ENCODE peak calls at places on chromosomes 7 and 10, in five cellular contexts. D is ovary; A is uterus; K is CD4-positive, alpha-beta memory T cell; V is aorta. S is an unnamed sample.

GRCh38 chr7:34042406-34042805 is 137.1 kb downstream of the BMPER start:
- DNase-seq in K (no peak), A (no peak), D (no peak), V (no peak), S (no peak)

GRCh38 chr7:70726951-70727378 is 405.0 kb upstream of the GALNT17 start:
- DNase-seq in A (no peak), V (no peak), K (no peak), D (no peak), S (no peak)

GRCh38 chr10:126197036-126197543 is 191.2 kb downstream of the ADAM12 start:
- DNase-seq in A (no peak), D (no peak), V (no peak), K (no peak), S (no peak)

GRCh38 chr7:30613366-30614325 is 19.0 kb downstream of the GARS1 start:
- DNase-seq in D (no peak), K (no peak), V (no peak), A (no peak), S (no peak)

GRCh38 chr10:10994360-10994759 is 23.3 kb upstream of the CELF2 start:
- DNase-seq in A (no peak), D (no peak), V (no peak), K (no peak), S (no peak)

GRCh38 chr10:88131561-88132139 is 268.2 kb downstream of the PTEN start:
- DNase-seq in V (peak), D (no peak), K (no peak), A (peak), S (no peak)

GRCh38 chr10:112365014-112365432 is 8.9 kb upstream of the ACSL5 start:
- DNase-seq in V (no peak), D (no peak), K (no peak), A (no peak), S (no peak)

GRCh38 chr7:139753079-139753692 is 24.6 kb downstream of the HIPK2 start:
- DNase-seq in D (no peak), K (no peak), A (no peak), V (no peak), S (no peak)

GRCh38 chr10:119703903-119704508 is 21.8 kb upstream of the INPP5F start:
- DNase-seq in K (no peak), V (no peak), A (no peak), D (no peak), S (no peak)

GRCh38 chr10:95279042-95279820 is 11.6 kb downstream of the PDLIM1 start:
- DNase-seq in K (no peak), D (no peak), V (no peak), A (no peak), S (no peak)

GRCh38 chr10:99756158-99756557 is 24.1 kb downstream of the CUTC start:
- DNase-seq in A (no peak), K (no peak), V (no peak), D (no peak), S (no peak)

GRCh38 chr7:47552631-47553030 is 29.3 kb downstream of the TNS3 start:
- DNase-seq in D (no peak), A (peak), K (no peak), V (no peak), S (no peak)

GRCh38 chr7:75737856-75738603 is 711 bp downstream of the HIP1 start:
- DNase-seq in V (no peak), K (no peak), D (peak), A (no peak), S (no peak)

GRCh38 chr10:43118631-43119415 is 19.4 kb upstream of the CSGALNACT2 start:
- DNase-seq in V (no peak), A (no peak), K (no peak), D (no peak), S (no peak)

GRCh38 chr10:74433993-74434392 is 283.0 kb downstream of the ADK start:
- DNase-seq in K (no peak), V (no peak), A (no peak), D (no peak), S (no peak)

GRCh38 chr7:477626-478220 is 41.9 kb downstream of the PDGFA start:
- DNase-seq in A (no peak), V (peak), D (no peak), K (no peak), S (no peak)

GRCh38 chr10:131972474-131973071 is 9.2 kb downstream of the BNIP3 start:
- DNase-seq in D (peak), A (no peak), V (no peak), K (peak), S (no peak)

GRCh38 chr7:19110778-19111175 is 6.7 kb downstream of the TWIST1 start:
- DNase-seq in A (no peak), D (no peak), K (no peak), V (no peak), S (no peak)
- H3K4me3 ChIP-seq in A (no peak), D (no peak), K (no peak), V (no peak), S (no peak)

DNA sequence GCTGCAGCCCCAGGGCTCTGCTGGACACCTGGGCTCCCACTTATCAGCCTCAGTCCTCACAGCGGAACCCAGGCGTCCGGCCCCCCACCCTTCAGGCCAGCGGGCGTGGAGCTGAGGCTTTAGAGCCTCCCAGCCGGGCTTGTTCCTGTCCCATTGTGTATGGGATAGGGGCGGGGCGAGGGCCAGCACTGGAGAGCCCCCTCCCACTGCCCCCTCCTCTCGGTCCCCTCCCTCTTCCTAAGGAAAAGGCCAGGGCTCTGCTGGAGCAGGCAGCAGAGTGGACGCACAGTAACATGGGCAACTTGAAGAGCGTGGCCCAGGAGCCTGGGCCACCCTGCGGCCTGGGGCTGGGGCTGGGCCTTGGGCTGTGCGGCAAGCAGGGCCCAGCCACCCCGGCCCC is 2.7 kb downstream of the NOS3 start:
- DNase-seq in V (no peak), D (no peak), K (no peak), A (peak), S (no peak)
- H3K4me3 ChIP-seq in V (no peak), D (no peak), K (no peak), A (no peak), S (no peak)

DNA sequence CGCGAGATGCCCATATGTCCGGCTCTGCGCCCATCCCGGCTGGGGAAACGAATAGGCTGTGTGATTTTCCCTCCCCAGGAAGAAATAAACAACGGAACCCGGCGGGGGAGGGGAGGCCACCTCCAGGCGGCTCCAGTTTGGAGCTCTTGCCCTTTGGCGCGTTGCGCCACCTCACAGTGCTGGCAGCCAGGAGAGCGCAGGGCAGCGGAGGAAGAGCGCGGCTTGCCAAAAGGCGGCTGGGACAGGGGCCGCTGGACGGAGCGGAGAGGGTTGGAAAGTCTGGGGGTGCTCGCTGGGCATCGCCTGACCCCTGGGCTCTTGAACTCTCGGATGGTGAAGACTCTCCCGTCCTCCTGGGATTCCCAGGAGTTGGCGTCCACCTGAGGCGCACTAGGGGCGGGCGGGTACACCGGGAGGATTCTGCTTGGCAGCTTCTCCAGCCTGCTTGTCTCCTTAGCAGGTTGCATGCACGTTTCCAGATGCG is 5.3 kb upstream of the NEUROG3 start:
- DNase-seq in K (no peak), V (no peak), A (no peak), D (no peak), S (no peak)
- H3K4me3 ChIP-seq in K (no peak), V (no peak), A (no peak), D (no peak), S (no peak)

DNA sequence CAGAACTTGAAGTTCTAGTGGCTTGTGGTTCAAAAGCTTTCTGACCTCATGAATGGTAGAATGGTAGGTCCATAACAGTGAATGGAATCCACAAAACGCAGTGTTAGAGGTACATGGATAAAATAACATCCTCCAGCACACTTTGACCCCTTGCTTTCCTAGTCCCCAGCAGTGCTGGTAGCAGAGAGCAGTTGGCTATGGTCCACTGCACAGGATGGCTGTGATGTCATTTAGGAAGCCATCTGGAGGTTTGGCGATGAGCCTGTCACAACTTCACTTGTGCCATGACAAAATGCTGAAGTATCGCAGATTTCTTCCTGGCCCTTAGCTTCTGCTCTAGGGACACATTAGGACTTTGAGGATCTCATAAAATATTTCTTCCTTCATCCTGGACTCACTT is 300.0 kb upstream of the FZD8 start:
- DNase-seq in A (no peak), D (no peak), V (no peak), K (no peak), S (no peak)
- H3K4me3 ChIP-seq in A (no peak), D (no peak), V (no peak), K (no peak), S (no peak)

GRCh38 chr7:29562307-29562706 is 1.3 kb upstream of the PRR15 start:
- DNase-seq in V (no peak), A (no peak), D (no peak), K (no peak), S (no peak)
- H3K4me3 ChIP-seq in V (no peak), A (no peak), D (no peak), K (no peak), S (no peak)

GRCh38 chr7:115078386-115078785 is 156.5 kb downstream of the MDFIC start:
- DNase-seq in K (no peak), A (no peak), V (no peak), D (no peak), S (no peak)
- H3K4me3 ChIP-seq in K (no peak), A (no peak), V (no peak), D (no peak), S (no peak)

DNA sequence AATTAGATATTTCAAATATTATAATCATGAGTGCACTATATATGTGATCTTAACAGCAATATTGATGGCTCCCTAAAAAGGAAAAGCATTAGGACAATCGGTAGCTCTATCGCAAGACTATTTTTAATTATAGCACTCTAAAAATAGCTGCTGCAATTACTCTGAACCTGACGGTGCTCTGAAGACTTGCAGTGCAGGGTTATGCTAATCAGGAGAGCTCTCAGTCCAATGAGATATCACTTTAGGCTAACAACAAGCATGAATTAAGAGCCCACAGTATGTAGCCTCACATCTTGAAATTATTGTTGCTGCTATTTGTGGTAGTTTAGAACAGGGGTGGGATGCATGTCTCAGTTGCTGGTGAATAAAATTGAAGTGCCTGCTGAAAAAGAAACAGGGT is 515.9 kb upstream of the AKR1E2 start:
- DNase-seq in A (no peak), K (no peak), V (no peak), D (no peak), S (no peak)
- H3K4me3 ChIP-seq in A (no peak), K (no peak), V (no peak), D (no peak), S (no peak)

S was measured in CD8-positive, alpha-beta T cell.